ENCODE peak calls at places on chromosomes 11 and 22, in four cellular contexts. V is body of pancreas, C is uterus, H is cardiac muscle cell. M is an unnamed sample.

GRCh38 chr11:84884836-84885235 is 742.3 kb downstream of the DLG2 start:
- DNase-seq in V (no peak), C (no peak), H (no peak), M (no peak)

GRCh38 chr11:76288166-76288978 is 82.1 kb upstream of the WNT11 start:
- DNase-seq in V (no peak), C (no peak), H (no peak), M (no peak)

GRCh38 chr11:5246772-5247478 is 2.7 kb downstream of the HBG1 start:
- DNase-seq in V (no peak), C (no peak), H (no peak), M (no peak)

GRCh38 chr11:43937434-43938411 is 4.7 kb upstream of the C11orf96 start:
- DNase-seq in V (no peak), C (no peak), H (peak), M (no peak)

GRCh38 chr11:3153291-3153861 is 11.7 kb downstream of the OSBPL5 start:
- DNase-seq in V (peak), C (peak), H (peak), M (no peak)

GRCh38 chr11:134734446-134734845 is 322.4 kb upstream of the B3GAT1 start:
- DNase-seq in V (no peak), C (no peak), H (no peak), M (no peak)

GRCh38 chr22:20803696-20804324 is 29.9 kb downstream of the SERPIND1 start:
- DNase-seq in V (peak), C (peak), H (peak), M (peak)

GRCh38 chr11:95698939-95699562 is 90.5 kb downstream of the FAM76B start:
- DNase-seq in V (no peak), C (no peak), H (peak), M (no peak)

GRCh38 chr22:49013707-49014106 is 814.0 kb downstream of the BRD1 start:
- DNase-seq in V (no peak), C (no peak), H (no peak), M (no peak)

GRCh38 chr11:57311109-57311936 is 13.4 kb downstream of the TNKS1BP1 start:
- DNase-seq in V (peak), C (peak), H (peak), M (no peak)

GRCh38 chr11:96017872-96018271 is 94.0 kb upstream of the MTMR2 start:
- DNase-seq in V (no peak), C (no peak), H (no peak), M (no peak)

GRCh38 chr11:57290288-57290687 is 34.5 kb downstream of the TNKS1BP1 start:
- DNase-seq in V (no peak), C (no peak), H (peak), M (no peak)

GRCh38 chr11:67646535-67647336 is 3.8 kb downstream of the ACY3 start:
- DNase-seq in V (peak), C (no peak), H (no peak), M (no peak)

GRCh38 chr22:32564170-32565001 is 89.8 kb downstream of the FBXO7 start:
- DNase-seq in V (no peak), C (no peak), H (peak), M (no peak)

GRCh38 chr11:60978546-60979380 is 7.3 kb downstream of the CD6 start:
- DNase-seq in V (no peak), C (no peak), H (peak), M (no peak)

GRCh38 chr22:31077681-31078080 is 3.4 kb upstream of the SMTN start:
- DNase-seq in V (no peak), C (no peak), H (no peak), M (no peak)

GRCh38 chr11:122791836-122792235 is 46.5 kb upstream of the CRTAM start:
- DNase-seq in V (no peak), C (no peak), H (peak), M (no peak)

GRCh38 chr11:74677131-74677530 is 54.1 kb downstream of the CHRDL2 start:
- DNase-seq in V (no peak), C (no peak), H (peak), M (no peak)

GRCh38 chr11:65547446-65548125 is 10.6 kb downstream of the LTBP3 start:
- DNase-seq in V (no peak), C (no peak), H (no peak), M (no peak)

GRCh38 chr11:1576825-1577224 is 4.8 kb upstream of the DUSP8 start:
- DNase-seq in V (no peak), C (no peak), H (no peak), M (no peak)

GRCh38 chr11:117199061-117199915 is at the start of gene TAGLN:
- DNase-seq in V (peak), C (peak), H (peak), M (peak)

GRCh38 chr11:96340555-96340885 is 2.5 kb downstream of the MAML2 start:
- DNase-seq in V (no peak), C (no peak), H (peak), M (no peak)

GRCh38 chr22:26448334-26448733 is 19.3 kb downstream of the ASPHD2 start:
- DNase-seq in V (no peak), C (no peak), H (no peak), M (no peak)

GRCh38 chr11:128802358-128802981 is 64.6 kb downstream of the KCNJ1 start:
- DNase-seq in V (peak), C (no peak), H (peak), M (peak)

GRCh38 chr22:25366876-25367466 is 147.5 kb downstream of the CRYBB2 start:
- DNase-seq in V (no peak), C (no peak), H (no peak), M (no peak)

GRCh38 chr22:22942511-22943329 is 55.1 kb downstream of the IGLL5 start:
- DNase-seq in V (peak), C (peak), H (peak), M (peak)

GRCh38 chr22:19595532-19595931 is 71.3 kb upstream of the CLDN5 start:
- DNase-seq in V (no peak), C (no peak), H (no peak), M (no peak)

GRCh38 chr11:94519478-94520084 is 7.3 kb downstream of the C11orf97 start:
- DNase-seq in V (peak), C (no peak), H (peak), M (no peak)

GRCh38 chr11:110472858-110473257 is 43.1 kb downstream of the FDX1 start:
- DNase-seq in V (peak), C (no peak), H (peak), M (no peak)

GRCh38 chr11:6546735-6547134 is 49.7 kb downstream of the DNHD1 start:
- DNase-seq in V (no peak), C (no peak), H (no peak), M (no peak)

GRCh38 chr11:78740175-78741161 is 165.8 kb upstream of the NARS2 start:
- DNase-seq in V (no peak), C (no peak), H (no peak), M (no peak)

GRCh38 chr11:130022799-130023198 is 20.2 kb upstream of the PRDM10 start:
- DNase-seq in V (no peak), C (no peak), H (no peak), M (no peak)

GRCh38 chr11:20964985-20965384 is 295.6 kb downstream of the NELL1 start:
- DNase-seq in V (no peak), C (no peak), H (no peak), M (no peak)

GRCh38 chr11:100855466-100856067 is 168.5 kb downstream of the ARHGAP42 start:
- DNase-seq in V (no peak), C (no peak), H (peak), M (no peak)

GRCh38 chr22:40721266-40721665 is 42.0 kb downstream of the MCHR1 start:
- DNase-seq in V (peak), C (no peak), H (no peak), M (peak)

GRCh38 chr11:102377891-102378290 is 30.9 kb downstream of the BIRC2 start:
- DNase-seq in V (no peak), C (no peak), H (no peak), M (no peak)

GRCh38 chr11:61425367-61426131 is 4.2 kb downstream of the CPSF7 start:
- DNase-seq in V (no peak), C (no peak), H (no peak), M (no peak)

GRCh38 chr11:105960252-105961245 is 61.5 kb downstream of the MSANTD4 start:
- DNase-seq in V (no peak), C (no peak), H (no peak), M (no peak)

GRCh38 chr22:36913431-36914382 is at the start of gene CSF2RB:
- DNase-seq in V (peak), C (no peak), H (peak), M (no peak)

GRCh38 chr11:11779975-11780374 is 61.8 kb upstream of the USP47 start:
- DNase-seq in V (no peak), C (no peak), H (no peak), M (no peak)

GRCh38 chr11:45083544-45084087 is 62.8 kb upstream of the PRDM11 start:
- DNase-seq in V (no peak), C (no peak), H (no peak), M (no peak)
- TF ChIP-seq CTCF in V (no peak), C (no peak), H (peak), M (peak)

GRCh38 chr22:44828193-44828592 is 75.8 kb downstream of the ARHGAP8 start:
- DNase-seq in V (no peak), C (no peak), H (peak), M (peak)
- TF ChIP-seq CTCF in V (no peak), C (no peak), H (peak), M (peak)

GRCh38 chr22:47806894-47807293 is 1044.4 kb downstream of the TBC1D22A start:
- DNase-seq in V (no peak), C (no peak), H (no peak), M (no peak)
- TF ChIP-seq CTCF in V (no peak), C (no peak), H (no peak), M (no peak)

GRCh38 chr22:38788846-38789245 is 5.1 kb downstream of the DNAL4 start:
- DNase-seq in V (no peak), C (no peak), H (no peak), M (no peak)
- TF ChIP-seq CTCF in V (no peak), C (no peak), H (no peak), M (no peak)

GRCh38 chr11:34732831-34733230 is 111.9 kb downstream of the EHF start:
- DNase-seq in V (peak), C (no peak), H (no peak), M (no peak)
- TF ChIP-seq CTCF in V (no peak), C (no peak), H (no peak), M (no peak)

DNA sequence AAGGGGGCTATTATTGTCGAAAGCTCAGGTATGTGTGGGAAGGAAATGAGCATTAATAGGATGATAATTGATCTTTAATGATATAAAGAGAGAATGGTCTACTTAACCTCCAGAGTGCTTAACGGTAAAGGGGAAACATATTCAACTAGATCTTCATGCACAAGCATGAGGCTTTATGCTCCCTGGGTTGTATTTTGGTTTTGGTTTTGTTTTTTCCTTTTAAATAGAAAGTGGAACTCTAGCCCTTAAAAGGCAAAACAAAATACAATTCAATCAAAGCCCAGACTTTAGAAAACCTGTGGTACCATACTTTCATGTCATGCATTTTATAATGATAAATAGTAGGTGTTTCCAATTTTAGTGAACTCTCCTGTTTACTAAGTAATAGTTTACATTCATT is 622.7 kb downstream of the METTL15 start:
- DNase-seq in V (no peak), C (no peak), H (no peak), M (no peak)
- TF ChIP-seq CTCF in V (no peak), C (no peak), H (no peak), M (no peak)

M was measured in neural crest cell.